ENCODE peak calls at places on chromosomes 6 and 20, in six cellular contexts. J, N, Z, R, U and S are unnamed samples.

GRCh38 chr20:4544765-4545164 is 176.9 kb upstream of the PRND start:
- DNase-seq in J (no peak), U (no peak), Z (no peak), N (no peak), R (no peak), S (no peak)

GRCh38 chr6:12103158-12103557 is 91.0 kb downstream of the HIVEP1 start:
- DNase-seq in U (no peak), J (no peak), Z (no peak), R (no peak), N (no peak), S (peak)

GRCh38 chr20:48767269-48767960 is 60.4 kb downstream of the PREX1 start:
- DNase-seq in U (no peak), N (no peak), J (no peak), Z (no peak), R (no peak), S (no peak)

GRCh38 chr6:56957856-56958255 is 2.9 kb downstream of the BEND6 start:
- DNase-seq in R (no peak), J (no peak), Z (no peak), U (no peak), N (no peak), S (no peak)

GRCh38 chr20:47354710-47355488 is 1.6 kb downstream of the ZMYND8 start:
- DNase-seq in R (peak), Z (no peak), J (no peak), U (no peak), N (no peak), S (no peak)

GRCh38 chr20:43904195-43904594 is 10.5 kb upstream of the TOX2 start:
- DNase-seq in Z (no peak), N (no peak), J (no peak), R (peak), U (no peak), S (no peak)

GRCh38 chr6:45613678-45614077 is 235.9 kb upstream of the SUPT3H start:
- DNase-seq in J (peak), U (no peak), R (no peak), N (no peak), Z (no peak), S (no peak)

GRCh38 chr6:16697437-16698162 is 63.7 kb downstream of the ATXN1 start:
- DNase-seq in Z (no peak), R (no peak), N (no peak), J (no peak), U (no peak), S (no peak)

GRCh38 chr6:128319946-128320345 is 200.5 kb downstream of the PTPRK start:
- DNase-seq in J (no peak), Z (no peak), R (no peak), N (no peak), U (no peak), S (no peak)

GRCh38 chr20:63973636-63974401 is 4.1 kb upstream of the ZNF512B start:
- DNase-seq in Z (no peak), U (peak), N (peak), R (peak), J (peak), S (peak)

GRCh38 chr20:37481610-37482009 is 39.4 kb upstream of the NNAT start:
- DNase-seq in Z (no peak), U (no peak), R (no peak), N (no peak), J (no peak), S (no peak)

GRCh38 chr20:35284992-35285805 is 627 bp upstream of the EIF6 start:
- DNase-seq in J (no peak), Z (no peak), R (no peak), U (no peak), N (no peak), S (no peak)

GRCh38 chr20:49987868-49988690 is 5.3 kb downstream of the SNAI1 start:
- DNase-seq in R (no peak), N (no peak), U (no peak), J (no peak), Z (no peak), S (no peak)

GRCh38 chr6:35370124-35370741 is 27.9 kb downstream of the PPARD start:
- DNase-seq in U (no peak), N (peak), J (no peak), R (peak), Z (no peak), S (no peak)

GRCh38 chr20:58712823-58713731 is 20.5 kb downstream of the NPEPL1 start:
- DNase-seq in U (peak), R (no peak), N (peak), J (peak), Z (no peak), S (no peak)

GRCh38 chr6:101683884-101684283 is 290.4 kb downstream of the GRIK2 start:
- DNase-seq in N (no peak), U (no peak), Z (no peak), R (no peak), J (no peak), S (no peak)

GRCh38 chr6:43871933-43872332 is 101.9 kb downstream of the VEGFA start:
- DNase-seq in Z (no peak), N (no peak), J (no peak), U (no peak), R (no peak), S (no peak)

GRCh38 chr6:116376149-116376548 is 5.4 kb downstream of the DSE start:
- DNase-seq in U (no peak), R (no peak), N (no peak), Z (no peak), J (no peak), S (no peak)

GRCh38 chr6:107132330-107132954 is 17.1 kb upstream of the BEND3 start:
- DNase-seq in R (peak), U (no peak), J (no peak), N (no peak), Z (no peak), S (no peak)

GRCh38 chr6:49939993-49940498 is 23.9 kb downstream of the DEFB114 start:
- DNase-seq in J (no peak), Z (no peak), N (no peak), R (no peak), U (no peak), S (peak)

GRCh38 chr6:105424177-105424783 is 21.4 kb upstream of the PREP start:
- DNase-seq in R (peak), J (peak), U (peak), N (peak), Z (no peak), S (peak)

GRCh38 chr6:14002176-14002947 is 77.6 kb downstream of the RNF182 start:
- DNase-seq in R (no peak), U (no peak), J (no peak), Z (no peak), N (no peak), S (no peak)

GRCh38 chr6:14004258-14004657 is 79.5 kb downstream of the RNF182 start:
- DNase-seq in R (no peak), Z (no peak), U (no peak), N (no peak), J (no peak), S (no peak)

GRCh38 chr6:13998356-13998755 is 73.6 kb downstream of the RNF182 start:
- DNase-seq in U (no peak), N (no peak), Z (no peak), J (no peak), R (no peak), S (no peak)

GRCh38 chr6:14000901-14001300 is 76.1 kb downstream of the RNF182 start:
- DNase-seq in N (no peak), J (no peak), R (no peak), U (no peak), Z (no peak), S (no peak)

DNA sequence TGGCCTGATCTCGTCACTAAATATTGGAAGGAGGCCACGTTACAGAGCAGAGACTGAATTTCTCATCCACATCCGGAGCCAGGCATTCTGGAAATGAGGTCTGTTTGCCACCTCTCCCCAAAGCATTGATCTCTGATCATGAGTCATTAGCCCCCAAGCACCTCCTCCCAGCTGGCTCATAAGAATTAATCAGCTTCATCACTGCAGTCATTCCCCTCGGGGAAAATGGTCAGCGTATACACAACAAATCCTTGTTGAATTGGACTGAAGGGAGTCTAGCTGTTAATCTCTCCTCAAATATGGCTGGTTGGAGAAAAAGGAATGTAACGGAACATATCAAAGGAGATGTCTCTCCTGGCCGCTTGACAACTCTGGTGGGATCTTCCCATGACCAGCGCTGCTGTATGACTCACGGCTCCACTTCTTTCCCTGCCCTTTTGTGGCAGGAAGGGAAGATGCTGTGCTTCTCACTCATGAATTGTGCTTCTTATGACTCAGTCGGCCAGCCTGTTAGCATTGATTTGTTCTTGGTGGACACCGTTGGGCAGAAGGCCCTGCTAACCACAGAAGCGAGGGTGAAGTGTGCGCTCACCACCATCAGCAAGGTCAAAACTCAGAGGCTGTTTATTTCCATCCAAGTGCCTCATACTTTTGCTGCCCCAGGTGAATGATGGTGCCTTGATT is 76.7 kb downstream of the RNF182 start:
- DNase-seq in U (no peak), N (no peak), J (no peak), Z (no peak), R (peak), S (no peak)
- TF ChIP-seq TAF1 in U (no peak), N (no peak), J (no peak), Z (no peak), R (no peak), S (no peak)

DNA sequence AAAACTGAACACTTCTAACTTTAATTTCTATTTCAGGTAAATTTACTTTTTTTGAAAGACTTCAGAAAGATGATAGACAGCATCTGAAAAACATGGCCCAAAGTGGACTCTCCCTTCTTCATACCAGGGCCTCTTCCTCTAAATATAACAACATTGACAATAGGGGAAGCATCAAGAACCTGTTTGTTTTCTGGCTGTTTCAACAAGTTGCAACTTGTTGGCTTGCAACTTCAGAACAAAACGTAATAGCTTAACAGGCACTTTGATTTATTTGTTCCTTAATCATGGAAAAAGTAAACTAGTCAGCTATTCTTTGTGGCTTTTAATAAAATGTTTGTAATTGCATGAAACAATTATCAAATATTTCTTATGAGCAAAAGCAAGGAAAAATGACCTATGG is 34.3 kb downstream of the RGS17 start:
- DNase-seq in U (no peak), R (no peak), N (no peak), Z (no peak), J (no peak), S (no peak)
- TF ChIP-seq TAF1 in U (no peak), R (no peak), N (no peak), Z (no peak), J (no peak), S (no peak)

GRCh38 chr6:160991411-160992322 is at the start of gene MAP3K4:
- DNase-seq in Z (no peak), J (peak), U (peak), N (peak), R (peak), S (peak)

GRCh38 chr6:160995271-160995670 is 3.7 kb downstream of the MAP3K4 start:
- DNase-seq in J (no peak), R (no peak), Z (no peak), U (no peak), N (no peak), S (no peak)

GRCh38 chr6:160990847-160991410 is 640 bp upstream of the MAP3K4 start:
- DNase-seq in J (no peak), R (no peak), N (no peak), U (no peak), Z (no peak), S (no peak)

GRCh38 chr6:160996316-160996715 is 4.7 kb downstream of the MAP3K4 start:
- DNase-seq in N (no peak), Z (no peak), J (no peak), U (no peak), R (no peak), S (no peak)

GRCh38 chr6:160992323-160993314 is 1.1 kb downstream of the MAP3K4 start:
- DNase-seq in J (peak), Z (no peak), N (no peak), R (peak), U (no peak), S (peak)
- TF ChIP-seq TAF1 in J (peak), Z (peak), N (peak), R (no peak), U (peak), S (peak)

DNA sequence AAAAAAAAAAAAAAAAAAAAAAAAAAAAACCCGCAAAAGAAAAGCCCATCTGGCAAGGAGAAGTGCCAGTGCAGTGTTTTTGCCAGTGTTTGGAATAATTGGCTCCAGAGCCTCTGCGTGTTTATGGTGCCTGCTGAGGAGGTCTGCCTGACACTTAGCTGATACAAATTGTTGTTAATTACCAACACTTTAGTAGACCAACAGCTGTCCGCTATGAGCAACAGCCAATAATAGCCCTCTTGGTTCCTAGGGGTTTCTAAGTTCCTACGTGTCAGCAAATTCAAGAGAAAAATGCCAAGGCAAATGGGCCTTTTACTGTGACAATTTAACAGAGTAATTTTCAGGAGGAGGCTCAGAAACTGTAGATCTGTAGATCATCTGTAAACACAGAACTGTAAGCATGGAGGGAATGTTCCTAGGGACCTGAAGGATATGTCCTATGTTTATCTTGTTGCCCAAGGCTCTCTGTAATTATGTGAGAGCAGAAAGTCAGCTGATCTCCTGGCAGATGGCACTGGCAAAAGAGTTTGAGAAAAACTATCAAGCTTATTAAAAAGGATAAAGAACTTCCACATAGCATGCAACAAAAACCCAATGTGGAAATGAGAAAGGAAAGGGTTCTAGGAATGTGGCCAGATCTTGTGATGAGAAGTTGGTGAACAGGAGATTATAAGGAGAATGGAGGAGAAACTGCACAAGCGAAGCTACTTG is 157.7 kb downstream of the GJA1 start:
- DNase-seq in Z (no peak), U (no peak), R (no peak), J (no peak), N (no peak), S (no peak)
- TF ChIP-seq TAF1 in Z (no peak), U (no peak), R (no peak), J (no peak), N (no peak), S (no peak)

GRCh38 chr20:2104236-2104635 is 2.6 kb downstream of the STK35 start:
- DNase-seq in N (no peak), J (no peak), U (no peak), R (no peak), Z (no peak), S (no peak)

GRCh38 chr20:2102585-2103453 is 1.2 kb downstream of the STK35 start:
- DNase-seq in Z (no peak), J (peak), U (peak), N (peak), R (peak), S (peak)

GRCh38 chr20:2103454-2104153 is 2.0 kb downstream of the STK35 start:
- DNase-seq in U (no peak), R (peak), J (no peak), N (no peak), Z (no peak), S (no peak)

GRCh38 chr20:2101935-2102584 is 433 bp downstream of the STK35 start:
- DNase-seq in Z (peak), J (peak), U (peak), N (peak), R (peak), S (peak)

DNA sequence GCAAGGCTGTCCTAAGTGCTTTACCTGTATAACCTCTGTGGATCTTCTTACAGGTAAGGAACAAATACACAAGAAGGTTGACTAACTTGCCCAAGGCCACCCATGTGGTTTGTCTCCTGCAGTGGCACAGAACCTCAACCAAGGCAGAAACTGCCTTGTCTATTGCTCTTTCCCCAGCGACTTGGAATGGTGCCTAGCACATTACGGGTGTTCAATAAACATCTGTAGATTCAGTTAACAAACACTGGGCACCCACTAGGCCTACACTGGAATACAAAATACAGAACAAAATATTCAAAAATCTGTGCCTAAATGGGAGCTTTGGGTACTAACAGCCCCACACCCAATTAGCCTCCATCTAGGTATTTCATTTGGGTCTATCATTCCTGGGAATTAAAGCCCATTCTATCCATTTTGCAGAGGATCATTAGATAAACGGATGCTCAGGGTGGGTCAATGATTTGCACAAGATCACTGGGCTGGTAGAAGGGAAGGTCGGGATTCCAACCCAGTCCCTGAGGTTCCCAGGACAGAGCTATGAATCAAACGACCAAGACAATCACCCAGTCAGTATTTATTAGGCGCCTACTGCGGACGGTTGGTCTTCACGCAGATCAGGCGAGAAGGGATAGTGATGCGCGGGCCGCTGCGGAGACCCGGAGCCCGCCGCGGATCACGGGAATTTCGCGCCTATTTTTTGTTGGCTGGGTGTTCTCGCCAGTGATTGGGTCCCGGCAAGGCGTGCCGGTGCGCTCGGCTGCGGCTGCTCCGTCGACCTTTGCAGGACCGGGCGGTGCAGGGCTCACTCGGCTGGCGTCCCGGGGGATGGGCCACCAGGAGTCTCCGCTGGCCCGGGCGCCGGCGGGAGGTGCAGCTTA is at the start of gene STK35:
- DNase-seq in U (peak), R (no peak), Z (peak), N (peak), J (peak), S (peak)
- TF ChIP-seq TAF1 in U (no peak), R (no peak), Z (no peak), N (no peak), J (no peak), S (no peak)